ENCODE peak calls at places on chromosomes 12 and 14, in ten cellular contexts. One of them, this sample, is unnamed.

GRCh38 chr14:75515631-75515999 is 6.7 kb upstream of the BATF start:
- DNase-seq in fibroblast of lung: no peak
- DNase-seq in left ventricle myocardium inferior: no peak
- DNase-seq in thoracic aorta: no peak
- DNase-seq in SK-N-SH: no peak
- DNase-seq in tibial artery: no peak
- DNase-seq in lung: no peak
- DNase-seq in heart left ventricle: no peak
- DNase-seq in PC-3: no peak
- DNase-seq in CD8-positive, alpha-beta T cell: no peak
- DNase-seq in this sample: no peak

GRCh38 chr12:62345667-62346066 is 85.5 kb downstream of the USP15 start:
- DNase-seq in SK-N-SH: no peak
- DNase-seq in heart left ventricle: no peak
- DNase-seq in CD8-positive, alpha-beta T cell: no peak
- DNase-seq in fibroblast of lung: no peak
- DNase-seq in thoracic aorta: no peak
- DNase-seq in lung: no peak
- DNase-seq in tibial artery: no peak
- DNase-seq in PC-3: no peak
- DNase-seq in left ventricle myocardium inferior: no peak
- DNase-seq in this sample: no peak

GRCh38 chr12:43836455-43836989 is 641 bp downstream of the TMEM117 start:
- DNase-seq in thoracic aorta: no peak
- DNase-seq in CD8-positive, alpha-beta T cell: no peak
- DNase-seq in SK-N-SH: peak; percentile 19
- DNase-seq in tibial artery: no peak
- DNase-seq in left ventricle myocardium inferior: no peak
- DNase-seq in fibroblast of lung: peak; percentile 57
- DNase-seq in lung: no peak
- DNase-seq in PC-3: peak; percentile 32
- DNase-seq in heart left ventricle: peak; percentile 10
- DNase-seq in this sample: no peak

GRCh38 chr12:119061208-119061796 is 80.0 kb downstream of the SRRM4 start:
- DNase-seq in tibial artery: peak; percentile 23
- DNase-seq in PC-3: peak; percentile 65
- DNase-seq in CD8-positive, alpha-beta T cell: no peak
- DNase-seq in fibroblast of lung: peak; percentile 19
- DNase-seq in SK-N-SH: no peak
- DNase-seq in lung: peak; percentile 45
- DNase-seq in thoracic aorta: no peak
- DNase-seq in heart left ventricle: peak; percentile 28
- DNase-seq in left ventricle myocardium inferior: peak; percentile 64
- DNase-seq in this sample: peak; percentile 73

GRCh38 chr12:87336814-87337336 is 692.3 kb downstream of the C12orf50 start:
- DNase-seq in fibroblast of lung: peak; percentile 41
- DNase-seq in heart left ventricle: no peak
- DNase-seq in SK-N-SH: no peak
- DNase-seq in left ventricle myocardium inferior: no peak
- DNase-seq in thoracic aorta: no peak
- DNase-seq in PC-3: peak; percentile 59
- DNase-seq in lung: no peak
- DNase-seq in CD8-positive, alpha-beta T cell: no peak
- DNase-seq in tibial artery: no peak
- DNase-seq in this sample: no peak

GRCh38 chr12:124466200-124467128 is 100.9 kb downstream of the NCOR2 start:
- DNase-seq in CD8-positive, alpha-beta T cell: peak; percentile 94
- DNase-seq in lung: peak; percentile 54
- DNase-seq in tibial artery: no peak
- DNase-seq in PC-3: no peak
- DNase-seq in fibroblast of lung: peak; percentile 50
- DNase-seq in SK-N-SH: no peak
- DNase-seq in heart left ventricle: peak; percentile 69
- DNase-seq in left ventricle myocardium inferior: peak; percentile 71
- DNase-seq in thoracic aorta: no peak
- DNase-seq in this sample: no peak

GRCh38 chr12:120735181-120735580 is 9.6 kb downstream of the ACADS start:
- DNase-seq in SK-N-SH: no peak
- DNase-seq in CD8-positive, alpha-beta T cell: no peak
- DNase-seq in heart left ventricle: no peak
- DNase-seq in fibroblast of lung: no peak
- DNase-seq in left ventricle myocardium inferior: no peak
- DNase-seq in lung: no peak
- DNase-seq in thoracic aorta: no peak
- DNase-seq in tibial artery: no peak
- DNase-seq in PC-3: no peak
- DNase-seq in this sample: no peak

GRCh38 chr12:42735869-42736361 is 146.4 kb upstream of the PRICKLE1 start:
- DNase-seq in PC-3: no peak
- DNase-seq in CD8-positive, alpha-beta T cell: no peak
- DNase-seq in tibial artery: no peak
- DNase-seq in lung: no peak
- DNase-seq in fibroblast of lung: peak; percentile 72
- DNase-seq in SK-N-SH: peak; percentile 39
- DNase-seq in left ventricle myocardium inferior: peak; percentile 67
- DNase-seq in heart left ventricle: peak; percentile 77
- DNase-seq in thoracic aorta: no peak
- DNase-seq in this sample: peak; percentile 79

GRCh38 chr12:49288412-49288853 is 6.5 kb upstream of the PRPH start:
- DNase-seq in thoracic aorta: no peak
- DNase-seq in CD8-positive, alpha-beta T cell: peak; percentile 61
- DNase-seq in heart left ventricle: no peak
- DNase-seq in tibial artery: peak; percentile 50
- DNase-seq in PC-3: peak; percentile 74
- DNase-seq in lung: no peak
- DNase-seq in left ventricle myocardium inferior: no peak
- DNase-seq in SK-N-SH: peak; percentile 76
- DNase-seq in fibroblast of lung: no peak
- DNase-seq in this sample: peak; percentile 60

GRCh38 chr12:124398578-124399227 is 103.8 kb downstream of the RFLNA start:
- DNase-seq in heart left ventricle: peak; percentile 63
- DNase-seq in CD8-positive, alpha-beta T cell: no peak
- DNase-seq in thoracic aorta: peak; percentile 82
- DNase-seq in PC-3: no peak
- DNase-seq in fibroblast of lung: no peak
- DNase-seq in tibial artery: peak; percentile 95
- DNase-seq in lung: no peak
- DNase-seq in left ventricle myocardium inferior: peak; percentile 77
- DNase-seq in SK-N-SH: no peak
- DNase-seq in this sample: no peak

GRCh38 chr14:52443506-52443905 is 108.8 kb downstream of the TXNDC16 start:
- DNase-seq in heart left ventricle: no peak
- DNase-seq in tibial artery: no peak
- DNase-seq in SK-N-SH: no peak
- DNase-seq in fibroblast of lung: peak; percentile 10
- DNase-seq in lung: no peak
- DNase-seq in left ventricle myocardium inferior: no peak
- DNase-seq in CD8-positive, alpha-beta T cell: no peak
- DNase-seq in PC-3: no peak
- DNase-seq in thoracic aorta: no peak
- DNase-seq in this sample: no peak

GRCh38 chr14:33273978-33274377 is 335.3 kb downstream of the NPAS3 start:
- DNase-seq in heart left ventricle: no peak
- DNase-seq in tibial artery: no peak
- DNase-seq in PC-3: no peak
- DNase-seq in thoracic aorta: no peak
- DNase-seq in left ventricle myocardium inferior: no peak
- DNase-seq in CD8-positive, alpha-beta T cell: no peak
- DNase-seq in lung: no peak
- DNase-seq in SK-N-SH: no peak
- DNase-seq in fibroblast of lung: no peak
- DNase-seq in this sample: no peak
- H3K4me1 ChIP-seq in heart left ventricle: no peaks in the 10 kb centered on the region
- H3K4me1 ChIP-seq in tibial artery: no peaks in the 10 kb centered on the region
- H3K4me1 ChIP-seq in PC-3: no peaks in the 10 kb centered on the region
- H3K4me1 ChIP-seq in thoracic aorta: no peaks in the 10 kb centered on the region
- H3K4me1 ChIP-seq in left ventricle myocardium inferior: no peaks in the 10 kb centered on the region
- H3K4me1 ChIP-seq in CD8-positive, alpha-beta T cell: no peaks in the 10 kb centered on the region
- H3K4me1 ChIP-seq in lung: no peaks in the 10 kb centered on the region
- H3K4me1 ChIP-seq in SK-N-SH: no peaks in the 10 kb centered on the region
- H3K4me1 ChIP-seq in fibroblast of lung: no peaks in the 10 kb centered on the region
- H3K4me1 ChIP-seq in this sample: no peaks in the 10 kb centered on the region

GRCh38 chr12:38159591-38160317 is 156.8 kb upstream of the ALG10B start:
- DNase-seq in PC-3: no peak
- DNase-seq in tibial artery: no peak
- DNase-seq in lung: no peak
- DNase-seq in CD8-positive, alpha-beta T cell: no peak
- DNase-seq in fibroblast of lung: no peak
- DNase-seq in heart left ventricle: no peak
- DNase-seq in left ventricle myocardium inferior: no peak
- DNase-seq in thoracic aorta: no peak
- DNase-seq in SK-N-SH: no peak
- DNase-seq in this sample: no peak
- H3K9me3 ChIP-seq in PC-3: no peaks in the 10 kb centered on the region
- H3K9me3 ChIP-seq in tibial artery: no peaks in the 10 kb centered on the region
- H3K9me3 ChIP-seq in lung: no peaks in the 10 kb centered on the region
- H3K9me3 ChIP-seq in CD8-positive, alpha-beta T cell: no peaks in the 10 kb centered on the region
- H3K9me3 ChIP-seq in fibroblast of lung: no peaks in the 10 kb centered on the region
- H3K9me3 ChIP-seq in heart left ventricle: no peaks in the 10 kb centered on the region
- H3K9me3 ChIP-seq in left ventricle myocardium inferior: peaks cover 17% of the 10 kb centered on the region
- H3K9me3 ChIP-seq in thoracic aorta: no peaks in the 10 kb centered on the region
- H3K9me3 ChIP-seq in SK-N-SH: no peaks in the 10 kb centered on the region
- H3K9me3 ChIP-seq in this sample: no peaks in the 10 kb centered on the region

DNA sequence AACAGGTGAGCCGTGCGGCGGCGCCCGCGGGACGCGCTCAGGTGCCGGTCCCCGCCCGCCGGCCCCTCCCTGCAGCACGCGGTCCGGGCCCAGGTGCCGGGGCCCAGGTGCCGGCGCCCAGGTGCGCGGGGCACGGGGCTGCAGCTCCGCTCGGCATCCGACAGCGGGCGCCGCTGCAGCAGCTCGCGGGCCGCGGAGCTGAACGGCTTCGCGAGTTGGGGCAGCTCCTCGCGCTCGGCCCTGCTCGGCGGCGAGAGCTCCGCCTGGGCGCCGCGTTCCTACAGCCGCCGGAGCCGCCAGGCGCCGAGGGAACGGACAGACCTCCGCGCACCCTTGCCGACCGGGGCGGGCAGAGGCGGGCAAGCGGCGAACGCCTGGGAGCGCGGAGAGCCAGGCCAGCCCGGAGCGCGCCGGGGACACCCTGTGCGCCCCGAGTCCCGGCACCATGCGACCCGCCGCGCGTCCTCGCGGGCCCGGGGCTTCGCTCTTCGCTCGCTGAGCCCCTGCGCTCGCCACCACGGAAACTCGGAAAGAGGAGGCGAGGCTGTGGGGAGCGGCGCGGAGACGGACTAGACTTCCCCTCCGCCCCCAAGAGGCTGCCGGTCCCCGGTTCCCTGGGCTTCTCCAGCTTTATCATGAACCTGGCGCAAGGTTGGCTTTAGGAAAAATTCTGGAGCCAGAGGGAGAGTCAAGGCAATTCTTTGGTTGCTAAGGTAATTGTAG is at the start of gene RGS6:
- DNase-seq in heart left ventricle: peak; percentile 27
- DNase-seq in left ventricle myocardium inferior: peak; percentile 34
- DNase-seq in CD8-positive, alpha-beta T cell: no peak
- DNase-seq in lung: peak; percentile 29
- DNase-seq in SK-N-SH: peak; percentile 52
- DNase-seq in PC-3: peak; percentile 72
- DNase-seq in fibroblast of lung: peak; percentile 21
- DNase-seq in thoracic aorta: no peak
- DNase-seq in tibial artery: no peak
- DNase-seq in this sample: peak; percentile 17
- TF ChIP-seq CTCF in heart left ventricle: peak; percentile 35
- TF ChIP-seq CTCF in left ventricle myocardium inferior: peak; percentile 60
- TF ChIP-seq CTCF in CD8-positive, alpha-beta T cell: no peak
- TF ChIP-seq CTCF in lung: no peak
- TF ChIP-seq CTCF in SK-N-SH: no peak
- TF ChIP-seq CTCF in PC-3: no peak
- TF ChIP-seq CTCF in fibroblast of lung: no peak
- TF ChIP-seq CTCF in thoracic aorta: no peak
- TF ChIP-seq CTCF in tibial artery: peak; percentile 31
- TF ChIP-seq CTCF in this sample: no peak

GRCh38 chr12:105487961-105488360 is 157.5 kb downstream of the C12orf75 start:
- DNase-seq in thoracic aorta: no peak
- DNase-seq in left ventricle myocardium inferior: no peak
- DNase-seq in lung: no peak
- DNase-seq in PC-3: no peak
- DNase-seq in heart left ventricle: no peak
- DNase-seq in CD8-positive, alpha-beta T cell: no peak
- DNase-seq in SK-N-SH: no peak
- DNase-seq in tibial artery: no peak
- DNase-seq in fibroblast of lung: peak; percentile 82
- DNase-seq in this sample: no peak
- H3K4me1 ChIP-seq in thoracic aorta: no peaks in the 10 kb centered on the region
- H3K4me1 ChIP-seq in left ventricle myocardium inferior: peaks cover 18% of the 10 kb centered on the region
- H3K4me1 ChIP-seq in lung: no peaks in the 10 kb centered on the region
- H3K4me1 ChIP-seq in PC-3: peaks cover 9% of the 10 kb centered on the region
- H3K4me1 ChIP-seq in heart left ventricle: peaks cover 18% of the 10 kb centered on the region
- H3K4me1 ChIP-seq in CD8-positive, alpha-beta T cell: no peaks in the 10 kb centered on the region
- H3K4me1 ChIP-seq in SK-N-SH: peaks cover 4% of the 10 kb centered on the region
- H3K4me1 ChIP-seq in tibial artery: no peaks in the 10 kb centered on the region
- H3K4me1 ChIP-seq in fibroblast of lung: no peaks in the 10 kb centered on the region
- H3K4me1 ChIP-seq in this sample: no peaks in the 10 kb centered on the region

DNA sequence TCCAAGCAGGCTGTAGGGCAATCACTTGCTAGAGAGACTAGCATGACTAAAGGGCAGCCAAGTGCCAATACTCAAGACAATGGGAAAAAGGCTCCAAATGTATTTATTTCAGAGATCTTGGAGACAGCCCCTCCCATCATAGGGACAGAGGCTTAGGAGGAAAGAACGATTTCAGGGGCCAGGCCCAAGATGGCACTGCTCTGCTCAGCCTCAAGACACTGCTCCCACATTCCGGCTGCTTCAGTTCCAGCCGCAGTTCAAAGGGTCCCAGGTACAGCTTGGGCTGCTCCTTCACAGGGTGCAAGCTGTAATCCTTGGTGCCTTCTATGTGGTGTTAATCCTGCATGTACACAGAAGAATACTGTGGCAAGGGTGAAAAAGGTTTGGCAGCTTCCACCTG is 19.4 kb upstream of the OR4K5 start:
- DNase-seq in heart left ventricle: no peak
- DNase-seq in CD8-positive, alpha-beta T cell: no peak
- DNase-seq in thoracic aorta: no peak
- DNase-seq in lung: no peak
- DNase-seq in fibroblast of lung: no peak
- DNase-seq in PC-3: no peak
- DNase-seq in left ventricle myocardium inferior: no peak
- DNase-seq in SK-N-SH: no peak
- DNase-seq in tibial artery: no peak
- DNase-seq in this sample: no peak
- H3K9me3 ChIP-seq in heart left ventricle: peaks cover 19% of the 10 kb centered on the region
- H3K9me3 ChIP-seq in CD8-positive, alpha-beta T cell: peaks cover 3% of the 10 kb centered on the region
- H3K9me3 ChIP-seq in thoracic aorta: peaks cover 4% of the 10 kb centered on the region
- H3K9me3 ChIP-seq in lung: peaks cover 8% of the 10 kb centered on the region
- H3K9me3 ChIP-seq in fibroblast of lung: no peaks in the 10 kb centered on the region
- H3K9me3 ChIP-seq in PC-3: peaks cover 17% of the 10 kb centered on the region
- H3K9me3 ChIP-seq in left ventricle myocardium inferior: peaks cover 42% of the 10 kb centered on the region
- H3K9me3 ChIP-seq in SK-N-SH: no peaks in the 10 kb centered on the region
- H3K9me3 ChIP-seq in tibial artery: no peaks in the 10 kb centered on the region
- H3K9me3 ChIP-seq in this sample: no peaks in the 10 kb centered on the region